ENCODE peak calls at places on chromosomes 2 and 18, in nine cellular contexts. D is prostate gland, Q is spleen, M is GM23338, Z is transverse colon, E is sigmoid colon, V is K562, N is endothelial cell of umbilical vein, C is Panc1. S is an unnamed sample.

GRCh38 chr2:48545244-48545643 is 15.3 kb downstream of the STON1 start:
- DNase-seq in D (no peak), Q (no peak), M (peak), Z (no peak), E (no peak), V (peak), N (no peak), C (no peak), S (no peak)

GRCh38 chr2:222862068-222862914 is 1.5 kb downstream of the ACSL3 start:
- DNase-seq in D (peak), Q (no peak), M (no peak), Z (peak), E (no peak), V (no peak), N (no peak), C (no peak), S (no peak)

GRCh38 chr18:63708650-63709049 is 5.9 kb downstream of the SERPINB11 start:
- DNase-seq in D (no peak), Q (no peak), M (no peak), Z (no peak), E (no peak), V (no peak), N (peak), C (no peak), S (no peak)

GRCh38 chr2:28345619-28346018 is 47.0 kb upstream of the FOSL2 start:
- DNase-seq in D (no peak), Q (peak), M (no peak), Z (no peak), E (no peak), V (no peak), N (no peak), C (no peak), S (no peak)

GRCh38 chr18:64639536-64639935 is 490.6 kb upstream of the LINC00305 start:
- DNase-seq in D (no peak), Q (no peak), M (no peak), Z (no peak), E (no peak), V (no peak), N (no peak), C (no peak), S (no peak)

GRCh38 chr2:67485431-67485830 is 88.3 kb downstream of the ETAA1 start:
- DNase-seq in D (no peak), Q (no peak), M (peak), Z (no peak), E (no peak), V (no peak), N (peak), C (no peak), S (no peak)

GRCh38 chr2:171187177-171187576 is 26.5 kb upstream of the TLK1 start:
- DNase-seq in D (no peak), Q (no peak), M (no peak), Z (no peak), E (no peak), V (no peak), N (no peak), C (no peak), S (no peak)

GRCh38 chr2:216989335-216990129 is 129.7 kb upstream of the TNP1 start:
- DNase-seq in D (no peak), Q (no peak), M (no peak), Z (no peak), E (no peak), V (peak), N (no peak), C (no peak), S (no peak)

GRCh38 chr2:239157766-239158165 is 243.1 kb downstream of the HDAC4 start:
- DNase-seq in D (peak), Q (peak), M (peak), Z (peak), E (peak), V (peak), N (peak), C (no peak), S (peak)

GRCh38 chr18:62651276-62652031 is 63.9 kb upstream of the PHLPP1 start:
- DNase-seq in D (no peak), Q (no peak), M (no peak), Z (no peak), E (no peak), V (no peak), N (no peak), C (no peak), S (no peak)

GRCh38 chr2:28906376-28906775 is 11.9 kb downstream of the WDR43 start:
- DNase-seq in D (no peak), Q (no peak), M (no peak), Z (no peak), E (no peak), V (no peak), N (no peak), C (no peak), S (no peak)

GRCh38 chr2:207815254-207815653 is 45.5 kb upstream of the FZD5 start:
- DNase-seq in D (no peak), Q (no peak), M (no peak), Z (no peak), E (no peak), V (no peak), N (no peak), C (no peak), S (no peak)

GRCh38 chr2:176085861-176086771 is 2.4 kb upstream of the EVX2 start:
- DNase-seq in D (no peak), Q (no peak), M (peak), Z (peak), E (peak), V (peak), N (peak), C (no peak), S (peak)

GRCh38 chr18:62033207-62033606 is 140.4 kb upstream of the RNF152 start:
- DNase-seq in D (no peak), Q (no peak), M (no peak), Z (no peak), E (no peak), V (no peak), N (no peak), C (no peak), S (no peak)

GRCh38 chr18:56756971-56757370 is 105.8 kb downstream of the WDR7 start:
- DNase-seq in D (no peak), Q (no peak), M (no peak), Z (no peak), E (peak), V (no peak), N (no peak), C (no peak), S (no peak)

GRCh38 chr2:241035142-241035817 is 36.9 kb downstream of the SNED1 start:
- DNase-seq in D (no peak), Q (peak), M (peak), Z (no peak), E (peak), V (no peak), N (no peak), C (no peak), S (no peak)

GRCh38 chr2:19020144-19021099 is 338.0 kb downstream of the OSR1 start:
- DNase-seq in D (no peak), Q (no peak), M (no peak), Z (no peak), E (no peak), V (no peak), N (no peak), C (no peak), S (no peak)

GRCh38 chr2:127052068-127052770 is 54.7 kb downstream of the BIN1 start:
- DNase-seq in D (no peak), Q (peak), M (no peak), Z (peak), E (peak), V (no peak), N (no peak), C (no peak), S (no peak)

GRCh38 chr18:80169607-80170006 is 60.5 kb downstream of the ADNP2 start:
- DNase-seq in D (no peak), Q (no peak), M (no peak), Z (no peak), E (no peak), V (no peak), N (no peak), C (no peak), S (no peak)

GRCh38 chr2:169260246-169260645 is 102.1 kb downstream of the LRP2 start:
- DNase-seq in D (no peak), Q (no peak), M (peak), Z (no peak), E (no peak), V (peak), N (no peak), C (no peak), S (no peak)

GRCh38 chr2:22626621-22627020 is 758.4 kb upstream of the KLHL29 start:
- DNase-seq in D (no peak), Q (no peak), M (peak), Z (no peak), E (no peak), V (no peak), N (no peak), C (no peak), S (no peak)

GRCh38 chr2:186959486-186959885 is 110.5 kb upstream of the ZSWIM2 start:
- DNase-seq in D (no peak), Q (no peak), M (no peak), Z (no peak), E (no peak), V (no peak), N (no peak), C (no peak), S (no peak)

GRCh38 chr2:135037831-135038230 is 9.4 kb downstream of the MAP3K19 start:
- DNase-seq in D (no peak), Q (no peak), M (no peak), Z (no peak), E (no peak), V (no peak), N (no peak), C (no peak), S (no peak)

GRCh38 chr2:200184748-200185574 is 121.5 kb upstream of the SPATS2L start:
- DNase-seq in D (no peak), Q (no peak), M (no peak), Z (no peak), E (no peak), V (no peak), N (no peak), C (no peak), S (no peak)

GRCh38 chr2:2848198-2848597 is 517.1 kb upstream of the MYT1L start:
- DNase-seq in D (no peak), Q (peak), M (no peak), Z (no peak), E (no peak), V (no peak), N (no peak), C (no peak), S (no peak)

GRCh38 chr18:40911582-40912254 is 1043.3 kb upstream of the PIK3C3 start:
- DNase-seq in D (no peak), Q (no peak), M (no peak), Z (no peak), E (no peak), V (no peak), N (no peak), C (no peak), S (no peak)

GRCh38 chr2:215483431-215483830 is 47.6 kb upstream of the FN1 start:
- DNase-seq in D (no peak), Q (no peak), M (no peak), Z (no peak), E (no peak), V (no peak), N (no peak), C (no peak), S (no peak)

GRCh38 chr2:121881038-121881437 is 125.6 kb downstream of the TSN start:
- DNase-seq in D (no peak), Q (no peak), M (no peak), Z (no peak), E (no peak), V (no peak), N (no peak), C (no peak), S (no peak)

GRCh38 chr2:119293254-119293653 is 69.6 kb downstream of the STEAP3 start:
- DNase-seq in D (no peak), Q (no peak), M (no peak), Z (no peak), E (no peak), V (no peak), N (no peak), C (no peak), S (no peak)

GRCh38 chr2:70785137-70785911 is 5.1 kb downstream of the FIGLA start:
- DNase-seq in D (no peak), Q (no peak), M (peak), Z (no peak), E (no peak), V (peak), N (peak), C (no peak), S (no peak)

GRCh38 chr2:75241696-75242095 is 42.4 kb upstream of the TACR1 start:
- DNase-seq in D (no peak), Q (no peak), M (peak), Z (no peak), E (no peak), V (peak), N (peak), C (no peak), S (no peak)

GRCh38 chr18:70781860-70782453 is 493.1 kb downstream of the SOCS6 start:
- DNase-seq in D (no peak), Q (no peak), M (peak), Z (peak), E (no peak), V (peak), N (peak), C (peak), S (peak)

GRCh38 chr18:47932603-47933002 is 2.1 kb upstream of the SMAD2 start:
- DNase-seq in D (no peak), Q (no peak), M (peak), Z (no peak), E (no peak), V (no peak), N (no peak), C (no peak), S (no peak)

GRCh38 chr2:148853458-148853857 is 21.6 kb upstream of the KIF5C start:
- DNase-seq in D (no peak), Q (no peak), M (no peak), Z (no peak), E (no peak), V (no peak), N (no peak), C (no peak), S (no peak)

GRCh38 chr2:36355890-36356198 is 266 bp downstream of the CRIM1 start:
- DNase-seq in D (no peak), Q (no peak), M (no peak), Z (no peak), E (no peak), V (no peak), N (no peak), C (no peak), S (no peak)

GRCh38 chr2:36356199-36356989 is 816 bp downstream of the CRIM1 start:
- DNase-seq in D (peak), Q (peak), M (peak), Z (peak), E (peak), V (no peak), N (peak), C (no peak), S (peak)

GRCh38 chr2:36354816-36355156 is 792 bp upstream of the CRIM1 start:
- DNase-seq in D (no peak), Q (no peak), M (no peak), Z (no peak), E (peak), V (no peak), N (peak), C (no peak), S (no peak)

GRCh38 chr2:36356990-36357505 is 1.5 kb downstream of the CRIM1 start:
- DNase-seq in D (no peak), Q (no peak), M (no peak), Z (peak), E (peak), V (no peak), N (peak), C (no peak), S (no peak)

DNA sequence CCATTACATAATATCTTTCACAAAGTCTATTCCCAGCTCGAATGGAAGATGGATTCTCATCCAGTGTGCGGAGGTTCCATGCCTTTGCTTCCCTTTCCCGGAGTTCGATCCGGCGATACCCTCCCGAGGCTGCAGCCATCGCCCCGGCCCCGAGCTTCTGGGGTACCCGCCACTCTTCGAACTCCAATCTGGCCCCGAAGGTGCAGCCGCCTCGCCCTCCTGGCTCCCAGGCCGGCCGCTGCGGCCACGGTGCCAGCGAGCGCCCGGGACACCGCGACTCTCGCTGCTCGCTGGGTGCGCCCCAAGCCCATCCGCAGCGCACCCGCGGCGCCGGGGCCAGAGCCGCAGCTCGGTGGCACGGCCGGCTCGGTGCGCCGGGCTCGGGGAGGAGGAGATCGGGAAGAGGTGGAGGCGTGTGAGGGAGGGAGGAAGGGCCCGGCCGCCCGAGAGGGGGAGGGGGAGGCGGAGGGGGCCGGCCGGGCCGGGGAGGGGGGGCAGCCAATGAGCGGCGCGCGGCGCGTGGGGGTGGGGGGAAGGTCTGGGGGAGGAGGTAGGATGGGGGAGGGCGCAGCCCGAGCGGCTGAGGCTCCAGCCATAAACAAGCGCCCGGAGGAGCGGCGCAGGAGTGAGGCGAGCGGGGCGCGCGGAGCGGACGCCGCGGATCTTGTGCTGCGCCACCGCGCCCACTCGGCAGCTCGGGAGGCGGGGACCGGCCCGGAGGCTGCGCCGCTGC is at the start of gene CRIM1:
- DNase-seq in D (peak), Q (peak), M (peak), Z (peak), E (peak), V (no peak), N (peak), C (no peak), S (peak)
- TF ChIP-seq POLR2AphosphoS5 in D (peak), Q (peak), M (peak), Z (peak), E (peak), V (no peak), N (peak), C (peak), S (peak)

DNA sequence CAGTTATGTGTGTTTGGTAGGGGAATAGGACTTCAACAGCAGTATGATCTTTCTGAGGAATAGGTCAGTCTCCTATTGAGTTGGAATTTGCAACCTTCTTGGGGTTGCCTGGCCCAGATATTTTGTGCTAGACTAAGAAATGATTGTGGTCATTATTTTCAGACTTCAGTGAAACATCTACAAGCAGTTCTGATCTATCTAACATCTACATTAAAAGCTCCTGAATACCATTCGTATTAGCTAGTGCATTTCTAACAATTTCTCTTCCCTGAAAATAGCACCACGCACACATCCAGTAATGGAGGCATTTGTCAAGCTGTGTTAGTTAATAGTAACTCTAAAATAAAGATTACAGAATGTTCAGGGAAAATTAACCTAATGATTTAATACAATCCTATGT is 179.3 kb downstream of the FIGN start:
- DNase-seq in D (no peak), Q (no peak), M (no peak), Z (no peak), E (no peak), V (no peak), N (no peak), C (no peak), S (no peak)
- TF ChIP-seq POLR2AphosphoS5 in D (no peak), Q (no peak), M (no peak), Z (no peak), E (no peak), V (no peak), N (no peak), C (no peak), S (no peak)

DNA sequence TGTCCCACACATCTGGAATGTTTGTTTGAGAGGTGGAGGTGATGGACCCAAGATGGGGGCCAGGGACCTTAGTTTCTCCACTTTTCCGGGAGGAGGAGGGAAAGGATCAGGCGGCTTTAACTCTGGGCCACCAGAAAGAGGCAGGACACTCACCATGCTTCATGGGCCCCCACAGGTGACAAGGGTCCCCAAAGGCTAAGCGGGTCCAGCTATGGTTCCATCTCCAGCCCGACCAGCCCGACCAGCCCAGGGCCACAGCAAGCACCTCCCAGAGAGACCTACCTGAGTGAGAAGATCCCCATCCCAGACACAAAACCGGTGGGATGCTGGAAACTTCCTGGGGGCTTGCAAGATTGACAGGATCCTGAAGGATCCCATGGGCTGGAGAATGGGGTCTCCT is 712 bp downstream of the SLC11A1 start:
- DNase-seq in D (no peak), Q (no peak), M (no peak), Z (no peak), E (no peak), V (no peak), N (no peak), C (no peak), S (no peak)
- TF ChIP-seq POLR2AphosphoS5 in D (no peak), Q (no peak), M (no peak), Z (no peak), E (no peak), V (no peak), N (no peak), C (no peak), S (no peak)

GRCh38 chr2:20144861-20145260 is 80.1 kb downstream of the SDC1 start:
- DNase-seq in D (no peak), Q (peak), M (no peak), Z (no peak), E (no peak), V (no peak), N (no peak), C (no peak), S (no peak)

GRCh38 chr2:20144196-20144595 is 80.7 kb downstream of the SDC1 start:
- DNase-seq in D (no peak), Q (no peak), M (no peak), Z (no peak), E (no peak), V (no peak), N (no peak), C (no peak), S (no peak)

GRCh38 chr2:20146401-20146800 is 78.5 kb downstream of the SDC1 start:
- DNase-seq in D (no peak), Q (no peak), M (no peak), Z (no peak), E (no peak), V (no peak), N (no peak), C (no peak), S (no peak)

GRCh38 chr2:20147351-20147750 is 77.6 kb downstream of the SDC1 start:
- DNase-seq in D (no peak), Q (no peak), M (no peak), Z (no peak), E (no peak), V (no peak), N (no peak), C (no peak), S (no peak)

DNA sequence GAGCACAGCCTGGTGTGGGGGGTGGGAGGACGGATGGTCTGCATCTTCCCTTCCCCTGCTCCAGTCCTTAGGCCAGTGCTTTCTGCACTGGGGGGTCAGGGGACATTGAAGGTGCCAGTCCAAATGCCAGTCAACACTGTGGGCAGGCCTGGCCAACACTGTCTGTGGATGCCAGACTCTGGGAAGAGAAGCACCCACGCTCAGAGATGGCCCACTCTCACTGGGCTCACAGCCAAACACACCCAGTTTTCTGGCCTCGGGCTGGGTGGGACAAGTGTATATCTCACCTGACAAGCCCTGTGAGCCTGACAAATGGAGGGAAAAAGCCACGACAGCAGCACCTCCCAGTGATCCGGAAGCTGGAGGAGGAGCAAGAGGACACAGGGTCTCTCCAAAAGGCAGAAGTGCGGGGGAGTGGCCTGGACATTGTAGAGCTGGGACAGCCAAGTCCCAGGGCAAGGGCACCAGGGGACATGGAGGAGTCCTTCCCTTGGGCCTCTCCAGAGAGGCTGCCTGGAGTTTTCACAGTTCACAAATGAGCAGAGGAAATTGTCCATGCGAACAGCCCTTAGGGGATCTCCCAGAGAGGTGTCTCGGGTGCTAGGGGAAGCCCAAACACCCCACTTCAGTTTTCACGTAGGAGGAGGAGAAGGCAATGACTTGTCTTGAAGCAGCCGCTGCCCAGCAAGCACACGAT is 79.3 kb downstream of the SDC1 start:
- DNase-seq in D (no peak), Q (peak), M (peak), Z (peak), E (no peak), V (peak), N (no peak), C (no peak), S (peak)
- TF ChIP-seq POLR2AphosphoS5 in D (no peak), Q (peak), M (no peak), Z (no peak), E (no peak), V (no peak), N (no peak), C (no peak), S (no peak)

S was measured in stomach.